ENCODE peak calls at places on chromosomes 11 and 22, in four cellular contexts. U is PC-3, L is left lung, J is lung. T is an unnamed sample. For H3K4me1, the result is how much of the 10 kb centered on the place peaks cover.

GRCh38 chr22:35592418-35592967 is 24.6 kb downstream of the MB start:
- ATAC-seq in L (peak), U (no peak), J (no peak), T (peak)

GRCh38 chr11:121328967-121329653 is 36.5 kb downstream of the SC5D start:
- ATAC-seq in J (no peak), U (no peak), L (peak), T (no peak)

GRCh38 chr11:5666396-5666780 is 18.5 kb downstream of the TRIM5 start:
- ATAC-seq in U (no peak), L (peak), J (peak), T (no peak)

GRCh38 chr11:103967985-103968384 is 68.5 kb upstream of the DDI1 start:
- ATAC-seq in U (no peak), L (no peak), J (no peak), T (no peak)

GRCh38 chr11:134792044-134792443 is 380.0 kb upstream of the B3GAT1 start:
- ATAC-seq in J (no peak), U (no peak), L (no peak), T (no peak)

GRCh38 chr11:128680906-128681305 is 13.0 kb upstream of the FLI1 start:
- ATAC-seq in J (no peak), L (no peak), U (no peak), T (no peak)

GRCh38 chr11:6413791-6414231 is 5.1 kb downstream of the APBB1 start:
- ATAC-seq in J (no peak), L (no peak), U (no peak), T (no peak)

GRCh38 chr11:10688401-10688800 is 5.2 kb downstream of the IRAG1 start:
- ATAC-seq in J (no peak), U (peak), L (no peak), T (no peak)

GRCh38 chr11:124970925-124971324 is 16.9 kb downstream of the CCDC15 start:
- ATAC-seq in U (peak), J (no peak), L (peak), T (no peak)

GRCh38 chr11:133834399-133835257 is 10.7 kb downstream of the SPATA19 start:
- ATAC-seq in U (no peak), L (no peak), J (no peak), T (no peak)

GRCh38 chr11:74321487-74322188 is 10.2 kb upstream of the P4HA3 start:
- ATAC-seq in U (peak), J (no peak), L (peak), T (peak)

DNA sequence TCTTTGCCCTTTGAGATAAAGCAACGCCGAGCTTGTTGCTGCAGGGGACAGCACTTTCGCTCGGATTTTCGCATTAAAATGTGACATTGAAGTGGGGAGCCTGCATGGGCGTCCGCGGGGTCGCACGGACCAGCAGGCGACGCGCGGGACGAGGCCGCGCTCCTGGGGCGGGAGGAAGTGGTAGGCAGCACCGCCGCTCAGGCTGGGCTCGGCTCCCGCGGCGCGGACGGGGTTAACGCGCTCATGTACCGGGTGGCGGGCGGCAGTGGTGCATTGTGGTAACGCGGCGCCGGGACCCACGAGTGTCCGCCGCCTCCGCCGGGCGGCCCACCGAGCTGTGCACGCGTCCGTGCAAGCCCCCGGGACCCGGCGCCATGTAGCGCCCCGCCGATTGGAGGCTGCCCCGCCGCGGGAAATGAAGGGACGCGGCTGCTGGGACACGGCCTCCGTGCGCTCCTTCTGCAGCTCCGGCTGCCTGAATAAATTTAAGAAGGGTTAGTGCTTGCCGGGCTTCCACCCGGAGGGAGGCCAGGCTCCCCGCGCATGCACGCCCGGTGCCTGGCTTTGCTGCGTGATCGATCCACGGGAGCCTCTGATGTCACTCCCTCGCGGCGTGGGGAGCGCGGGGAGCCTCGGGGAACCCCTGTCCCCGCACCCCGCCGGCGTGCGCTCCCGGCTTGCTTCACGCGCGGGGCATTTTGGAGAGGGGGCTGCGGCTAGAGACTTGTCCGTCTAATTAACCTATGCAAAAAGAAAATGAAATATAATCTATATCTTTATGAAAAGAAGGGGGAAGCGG is 127.7 kb downstream of the OSBP2 start:
- ATAC-seq in U (peak), L (peak), J (no peak), T (no peak)
- H3K4me3 ChIP-seq in U (peak), L (peak), J (no peak), T (no peak)

GRCh38 chr22:46079093-46079860 is 71.0 kb upstream of the PPARA start:
- ATAC-seq in J (no peak), U (peak), L (no peak), T (no peak)

GRCh38 chr22:46075764-46076531 is 74.4 kb upstream of the PPARA start:
- ATAC-seq in L (no peak), U (no peak), J (no peak), T (no peak)

GRCh38 chr22:46076651-46077339 is 73.5 kb upstream of the PPARA start:
- ATAC-seq in L (peak), J (no peak), U (no peak), T (peak)

GRCh38 chr22:46078241-46079092 is 71.9 kb upstream of the PPARA start:
- ATAC-seq in L (peak), J (no peak), U (peak), T (peak)

DNA sequence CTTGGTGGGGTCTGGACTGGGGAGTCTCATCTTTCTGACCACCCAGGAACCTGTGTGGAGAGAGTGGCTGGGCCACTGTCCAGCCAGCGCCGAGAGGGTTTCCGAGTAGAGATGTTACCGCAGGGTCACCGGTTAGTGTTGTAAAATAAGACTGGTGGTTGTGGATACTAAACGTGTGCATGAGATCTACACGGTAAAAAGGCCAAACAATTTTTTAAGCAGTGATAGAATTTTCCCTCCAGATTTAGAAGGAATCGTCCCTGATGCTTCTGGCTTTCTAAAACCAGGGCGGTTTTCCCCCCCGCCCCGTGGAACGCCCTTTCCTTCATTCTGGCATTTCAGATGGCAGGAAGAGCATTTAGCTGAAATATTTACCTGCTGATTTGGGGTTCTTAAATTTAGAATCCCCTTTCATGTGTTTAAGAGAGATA is 72.6 kb upstream of the PPARA start:
- ATAC-seq in L (no peak), J (no peak), U (no peak), T (no peak)
- H3K4me1 ChIP-seq in L (half or more), J (under half), U (under half), T (under half)

GRCh38 chr11:8870461-8871282 is 40.3 kb upstream of the AKIP1 start:
- ATAC-seq in J (peak), U (peak), L (peak), T (peak)
- TF ChIP-seq CTCF in J (no peak), U (peak), L (no peak), T (no peak)

DNA sequence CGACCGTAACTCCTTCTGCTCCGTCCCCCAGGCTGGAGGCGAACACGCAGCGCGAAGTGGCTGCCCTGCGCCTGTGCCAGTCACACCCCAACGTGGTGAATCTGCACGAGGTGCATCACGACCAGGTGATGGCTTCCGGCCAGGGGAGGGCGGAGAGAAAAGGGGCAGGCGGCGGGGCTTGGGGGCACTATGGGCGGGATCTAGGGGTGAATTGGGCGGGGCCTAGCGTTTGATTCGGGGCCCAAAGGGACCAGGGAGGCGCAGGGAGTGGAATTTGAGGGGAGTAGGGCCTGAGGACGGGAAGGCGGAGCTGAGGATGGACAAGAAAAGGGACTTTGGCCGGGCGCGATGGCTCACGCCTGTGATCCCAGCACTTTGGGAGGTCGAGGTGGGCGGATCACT is 9.7 kb downstream of the RPS6KA4 start:
- ATAC-seq in U (no peak), J (no peak), L (no peak), T (no peak)
- H3K4me3 ChIP-seq in U (no peak), J (no peak), L (no peak), T (no peak)

DNA sequence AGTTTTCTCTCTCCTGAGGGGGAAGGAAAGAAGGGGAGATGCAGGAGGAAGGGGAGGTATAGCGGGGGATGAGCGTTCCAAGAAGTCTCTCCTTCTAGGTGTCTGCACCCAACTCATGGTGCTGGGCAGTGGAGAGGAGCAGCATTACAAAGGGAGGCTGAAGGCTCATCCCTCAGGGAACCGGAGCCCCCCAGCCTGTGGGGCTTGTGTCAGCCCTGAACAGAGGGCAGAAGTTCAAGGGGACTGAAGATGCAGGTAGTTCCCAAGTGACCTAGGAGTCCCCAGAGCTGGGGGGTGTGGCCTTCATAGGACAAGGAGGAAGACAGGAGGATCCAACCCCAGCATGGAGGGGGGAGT is 1.8 kb downstream of the C11orf68 start:
- ATAC-seq in L (no peak), J (no peak), U (no peak), T (no peak)
- H3K4me1 ChIP-seq in L (half or more), J (under half), U (half or more), T (under half)

GRCh38 chr22:40524392-40525249 is 111.9 kb downstream of the MRTFA start:
- ATAC-seq in L (peak), U (peak), J (no peak), T (no peak)
- TF ChIP-seq CTCF in L (no peak), U (peak), J (no peak), T (peak)

DNA sequence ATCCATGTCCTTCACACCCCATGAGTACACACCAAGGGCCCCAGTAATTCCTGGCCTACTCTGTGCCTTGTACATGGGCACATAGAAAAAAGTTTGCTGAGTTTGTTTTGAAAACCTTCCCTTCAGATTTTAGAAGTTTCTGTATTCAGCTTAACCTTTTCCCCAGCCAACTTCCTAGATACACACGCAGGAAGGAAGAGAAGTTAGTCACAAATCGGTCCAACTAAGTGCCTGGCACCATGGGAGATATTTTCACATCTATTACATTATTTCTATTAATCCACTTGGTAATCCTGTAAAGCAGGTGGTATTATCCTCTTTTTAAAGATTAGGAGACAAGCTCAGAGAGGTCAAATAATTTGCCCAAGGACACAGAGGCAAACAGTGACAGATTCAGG is 5.8 kb downstream of the LIMK2 start:
- ATAC-seq in L (peak), U (no peak), J (no peak), T (no peak)
- H3K4me3 ChIP-seq in L (no peak), U (no peak), J (no peak), T (no peak)